ENCODE peak calls at places on chromosomes 13 and 19, in five cellular contexts. T is T-helper 17 cell; J is stimulated activated CD4-positive, alpha-beta T cell treated with anti-CD3 and anti-CD28 coated beads, Interleukin-1b, Interleukin-23, amount 100 ng/mL, for 1 hour; P is AG09319; L is ELR. C is an unnamed sample.

GRCh38 chr19:6359517-6359916 is 1.8 kb upstream of the CLPP start:
- DNase-seq in P (no peak), J (no peak), L (no peak), T (no peak), C (no peak)

GRCh38 chr13:38341149-38341692 is 8.4 kb upstream of the UFM1 start:
- DNase-seq in L (no peak), T (no peak), P (no peak), J (no peak), C (no peak)

GRCh38 chr13:52405767-52406494 is at the start of gene THSD1:
- DNase-seq in J (no peak), P (no peak), T (no peak), L (peak), C (no peak)

GRCh38 chr19:48965806-48966540 is 864 bp downstream of the FTL start:
- DNase-seq in J (peak), P (no peak), L (peak), T (peak), C (no peak)

GRCh38 chr19:15251749-15252397 is 19.6 kb upstream of the EPHX3 start:
- DNase-seq in P (peak), J (no peak), T (no peak), L (peak), C (no peak)

GRCh38 chr13:65149687-65150086 is 2080.4 kb downstream of the PCDH9 start:
- DNase-seq in L (no peak), T (no peak), J (no peak), P (no peak), C (no peak)

GRCh38 chr13:109666656-109667448 is 119.5 kb downstream of the IRS2 start:
- DNase-seq in T (no peak), P (no peak), L (peak), J (no peak), C (no peak)

GRCh38 chr19:30090476-30090875 is 148.4 kb downstream of the URI1 start:
- DNase-seq in T (no peak), L (no peak), J (no peak), P (no peak), C (no peak)

GRCh38 chr19:6424190-6424938 is at the start of gene KHSRP:
- DNase-seq in T (peak), P (no peak), L (peak), J (peak), C (no peak)

GRCh38 chr13:113599396-113599795 is 14.8 kb downstream of the TFDP1 start:
- DNase-seq in L (no peak), T (no peak), P (no peak), J (no peak), C (no peak)

GRCh38 chr19:1521636-1522035 is 2.2 kb upstream of the PLK5 start:
- DNase-seq in P (no peak), L (no peak), T (no peak), J (no peak), C (no peak)

GRCh38 chr19:38367041-38367440 is 7.3 kb upstream of the PSMD8 start:
- DNase-seq in T (no peak), L (no peak), J (no peak), P (no peak), C (no peak)

GRCh38 chr19:49570138-49570856 is 10.1 kb downstream of the NOSIP start:
- DNase-seq in T (peak), L (peak), P (peak), J (no peak), C (peak)

C was measured in pulmonary artery endothelial cell.